ENCODE peak calls at places on chromosomes 4 and X, in ten cellular contexts. S is coronary artery; C is stimulated activated CD4-positive, alpha-beta T cell treated with anti-CD3 and anti-CD28 coated beads, Interleukin-4, amount 100 ng/mL, for 4 hours; R is H4; V is H54; W is CD8-positive, alpha-beta T cell; U is ELR; K is stimulated activated CD8-positive, alpha-beta memory T cell treated with anti-CD3 and anti-CD28 coated beads, Interleukin-15, amount 100 ng/mL, for 4 hours; Z is hepatocyte; J is lung microvascular endothelial cell. I is an unnamed sample.
A peak's percentile ranks its signal among the peaks of the same experiment; 100 is the strongest.

GRCh38 chr4:11647433-11647832 is 218.7 kb upstream of the HS3ST1 start:
- DNase-seq in Z (no peak), C (no peak), U (no peak), W (no peak), R (no peak), V (no peak), J (no peak), S (no peak), K (no peak), I (no peak)

GRCh38 chr4:56907009-56907408 is 691 bp upstream of the REST start:
- DNase-seq in U (no peak), J (no peak), W (no peak), Z (peak; percentile 19), K (no peak), V (no peak), S (no peak), R (no peak), C (peak; percentile 5), I (no peak)

GRCh38 chrX:31590581-31591113 is 518.8 kb upstream of the FTHL17 start:
- DNase-seq in U (peak; percentile 71), V (no peak), R (peak; percentile 73), Z (no peak), C (no peak), W (no peak), S (no peak), K (no peak), J (peak; percentile 0), I (no peak)

GRCh38 chr4:177008071-177008835 is 215.5 kb upstream of the VEGFC start:
- DNase-seq in W (no peak), U (peak; percentile 88), K (no peak), V (no peak), C (no peak), S (no peak), Z (no peak), R (no peak), J (no peak), I (no peak)

GRCh38 chr4:13990596-13991589 is 363.4 kb upstream of the BOD1L1 start:
- DNase-seq in U (no peak), R (no peak), V (no peak), J (peak; percentile 22), S (no peak), Z (peak; percentile 77), W (no peak), C (no peak), K (no peak), I (no peak)

GRCh38 chrX:69466546-69466945 is 37.6 kb upstream of the NALF2 start:
- DNase-seq in R (no peak), K (no peak), V (no peak), C (no peak), U (no peak), Z (no peak), J (no peak), S (no peak), W (no peak), I (no peak)

GRCh38 chr4:183362916-183363542 is 40.8 kb upstream of the CLDN24 start:
- DNase-seq in W (no peak), Z (no peak), K (no peak), V (no peak), S (no peak), U (peak; percentile 46), R (no peak), C (no peak), J (peak; percentile 42), I (no peak)

GRCh38 chrX:68718443-68718820 is 71.0 kb downstream of the STARD8 start:
- DNase-seq in U (no peak), W (no peak), Z (no peak), C (no peak), R (no peak), S (no peak), J (no peak), V (no peak), K (no peak), I (no peak)

GRCh38 chr4:119016636-119017035 is 119.0 kb upstream of the MYOZ2 start:
- DNase-seq in J (no peak), W (no peak), K (no peak), Z (peak; percentile 23), R (no peak), U (no peak), S (no peak), C (no peak), V (no peak), I (no peak)

GRCh38 chrX:17082831-17083230 is 136.4 kb downstream of the REPS2 start:
- DNase-seq in S (no peak), V (no peak), R (peak; percentile 59), J (peak; percentile 45), C (no peak), W (no peak), Z (peak; percentile 14), K (no peak), U (peak; percentile 37), I (no peak)

GRCh38 chrX:67563469-67564448 is 19.9 kb downstream of the AR start:
- DNase-seq in K (no peak), Z (peak; percentile 8), W (no peak), V (no peak), S (no peak), U (no peak), R (peak; percentile 43), C (no peak), J (no peak), I (no peak)

I was measured in substantia nigra.